ENCODE peak calls at places on chromosome 15, in four cellular contexts. W, F, Z and D are unnamed samples.

GRCh38 chr15:88624156-88624970 is 3.2 kb downstream of the AEN start:
- DNase-seq in W (peak), F (no peak), Z (no peak), D (peak)

GRCh38 chr15:58171476-58172061 is 33.4 kb downstream of the AQP9 start:
- DNase-seq in F (no peak), Z (no peak), W (no peak), D (no peak)

GRCh38 chr15:98428253-98428989 is 219.9 kb upstream of the IGF1R start:
- DNase-seq in W (peak), Z (peak), F (peak), D (peak)

GRCh38 chr15:31345606-31346366 is 19.2 kb downstream of the KLF13 start:
- DNase-seq in F (no peak), W (peak), Z (no peak), D (no peak)

GRCh38 chr15:55737373-55737772 is 5.6 kb downstream of the PRTG start:
- DNase-seq in W (no peak), Z (no peak), F (no peak), D (peak)

GRCh38 chr15:38888701-38889154 is 324.1 kb upstream of the RASGRP1 start:
- DNase-seq in W (no peak), F (no peak), Z (no peak), D (no peak)

GRCh38 chr15:61155741-61156700 is 73.1 kb downstream of the RORA start:
- DNase-seq in F (no peak), Z (no peak), W (no peak), D (no peak)

GRCh38 chr15:100781061-100781960 is 98.3 kb upstream of the ALDH1A3 start:
- DNase-seq in Z (no peak), F (peak), W (no peak), D (no peak)

GRCh38 chr15:59539799-59540198 is 71.8 kb upstream of the GCNT3 start:
- DNase-seq in W (no peak), Z (no peak), F (no peak), D (peak)

GRCh38 chr15:75551076-75551475 is 28.0 kb downstream of the PTPN9 start:
- DNase-seq in F (no peak), Z (no peak), W (no peak), D (no peak)

GRCh38 chr15:99100245-99101173 is 4.4 kb upstream of the SYNM start:
- DNase-seq in F (peak), Z (peak), W (peak), D (peak)

GRCh38 chr15:39125904-39126303 is 455.0 kb upstream of the THBS1 start:
- DNase-seq in W (peak), F (peak), Z (peak), D (peak)

GRCh38 chr15:31372635-31373091 is 46.0 kb downstream of the KLF13 start:
- DNase-seq in Z (peak), W (peak), F (no peak), D (no peak)

GRCh38 chr15:55993804-55994539 is 560 bp upstream of the NEDD4 start:
- DNase-seq in W (no peak), Z (no peak), F (no peak), D (peak)

GRCh38 chr15:27573800-27574485 is 525.2 kb downstream of the OCA2 start:
- DNase-seq in F (no peak), W (no peak), Z (no peak), D (no peak)

GRCh38 chr15:44265757-44266156 is 22.8 kb upstream of the GOLM2 start:
- DNase-seq in Z (no peak), F (no peak), W (no peak), D (no peak)

GRCh38 chr15:56837281-56837680 is 81.2 kb upstream of the TCF12 start:
- DNase-seq in Z (no peak), F (no peak), W (no peak), D (no peak)

GRCh38 chr15:101482526-101483371 is 6.8 kb downstream of the PCSK6 start:
- DNase-seq in F (peak), Z (no peak), W (no peak), D (no peak)